ENCODE peak calls at places on chromosomes 5 and 9, in nine cellular contexts. Y is ELR; B is HFF-Myc; M is adrenal gland; I is MCF 10A; D is stimulated activated CD4-positive, alpha-beta T cell treated with anti-CD3 and anti-CD28 coated beads, Interleukin-12 subunit alpha, Interleukin-12 subunit beta, amount 100 ng/mL, for 4 hours; L is spleen; S is kidney epithelial cell; G is nephron progenitor cell. P is an unnamed sample.

GRCh38 chr5:54820346-54820745 is 165.0 kb downstream of the ESM1 start:
- DNase-seq in Y (no peak), B (no peak), M (no peak), I (peak), D (no peak), L (no peak), S (no peak), G (no peak), P (no peak)

GRCh38 chr5:103021310-103021709 is 98.6 kb downstream of the GIN1 start:
- DNase-seq in Y (peak), B (peak), M (no peak), I (no peak), D (no peak), L (no peak), S (peak), G (no peak), P (no peak)

GRCh38 chr5:4116834-4117233 is 521.2 kb downstream of the IRX1 start:
- DNase-seq in Y (no peak), B (no peak), M (no peak), I (peak), D (no peak), L (no peak), S (no peak), G (no peak), P (no peak)

GRCh38 chr5:14086261-14086660 is 56.9 kb upstream of the TRIO start:
- DNase-seq in Y (peak), B (no peak), M (no peak), I (peak), D (no peak), L (no peak), S (no peak), G (no peak), P (no peak)

GRCh38 chr5:160419458-160420330 is 813 bp upstream of the SLU7 start:
- DNase-seq in Y (peak), B (no peak), M (no peak), I (no peak), D (no peak), L (no peak), S (no peak), G (no peak), P (no peak)

GRCh38 chr5:32709789-32710334 is 1.3 kb upstream of the NPR3 start:
- DNase-seq in Y (peak), B (peak), M (peak), I (peak), D (peak), L (peak), S (peak), G (peak), P (peak)

GRCh38 chr9:110189001-110189400 is 19.0 kb downstream of the C9orf152 start:
- DNase-seq in Y (no peak), B (no peak), M (no peak), I (no peak), D (no peak), L (no peak), S (no peak), G (no peak), P (peak)

GRCh38 chr9:33794560-33794959 is 801 bp upstream of the PRSS3 start:
- DNase-seq in Y (no peak), B (no peak), M (no peak), I (no peak), D (no peak), L (no peak), S (no peak), G (no peak), P (no peak)

GRCh38 chr5:170404398-170404797 is 15.2 kb upstream of the KCNMB1 start:
- DNase-seq in Y (no peak), B (no peak), M (no peak), I (no peak), D (no peak), L (no peak), S (no peak), G (no peak), P (no peak)

GRCh38 chr9:108536836-108537601 is 318.8 kb downstream of the ACTL7B start:
- DNase-seq in Y (peak), B (no peak), M (no peak), I (no peak), D (no peak), L (no peak), S (no peak), G (no peak), P (no peak)

GRCh38 chr9:14395300-14396082 is 81.5 kb upstream of the NFIB start:
- DNase-seq in Y (no peak), B (no peak), M (no peak), I (no peak), D (no peak), L (peak), S (no peak), G (no peak), P (peak)

GRCh38 chr5:69004127-69004526 is 89.7 kb upstream of the SLC30A5 start:
- DNase-seq in Y (no peak), B (no peak), M (no peak), I (no peak), D (no peak), L (no peak), S (no peak), G (no peak), P (no peak)

GRCh38 chr9:83130541-83130940 is 67.6 kb upstream of the RASEF start:
- DNase-seq in Y (peak), B (no peak), M (no peak), I (peak), D (no peak), L (no peak), S (peak), G (no peak), P (no peak)

GRCh38 chr9:69400470-69400869 is 75.5 kb downstream of the ENTREP1 start:
- DNase-seq in Y (no peak), B (no peak), M (no peak), I (no peak), D (no peak), L (no peak), S (no peak), G (no peak), P (no peak)

GRCh38 chr9:137902646-137903045 is 25.1 kb downstream of the CACNA1B start:
- DNase-seq in Y (no peak), B (no peak), M (no peak), I (no peak), D (no peak), L (no peak), S (no peak), G (no peak), P (no peak)

GRCh38 chr5:151724360-151724759 is 34.1 kb downstream of the ATOX1 start:
- DNase-seq in Y (no peak), B (no peak), M (no peak), I (no peak), D (no peak), L (no peak), S (no peak), G (no peak), P (no peak)

GRCh38 chr5:76952795-76953536 is at the start of gene CRHBP:
- DNase-seq in Y (peak), B (no peak), M (no peak), I (no peak), D (no peak), L (no peak), S (no peak), G (no peak), P (no peak)